ENCODE peak calls at places on chromosomes 11 and 22, in six cellular contexts. G, O, K, Q, V and I are unnamed samples.

GRCh38 chr22:37662039-37662438 is 3.5 kb downstream of the PDXP start:
- DNase-seq in V (no peak), O (no peak), Q (no peak), K (no peak), G (no peak), I (no peak)

GRCh38 chr11:112012877-112013276 is 12.3 kb upstream of the DLAT start:
- DNase-seq in Q (no peak), V (no peak), G (no peak), O (no peak), K (peak; percentile 74), I (peak; percentile 69)

GRCh38 chr11:70501026-70501901 is 102.9 kb downstream of the CTTN start:
- DNase-seq in O (no peak), G (no peak), Q (no peak), K (peak; percentile 2), V (no peak), I (no peak)

GRCh38 chr11:62559204-62559603 is 12.6 kb upstream of the AHNAK start:
- DNase-seq in K (no peak), O (no peak), V (no peak), Q (no peak), G (no peak), I (no peak)

GRCh38 chr22:27149886-27150529 is 492.6 kb downstream of the MIAT start:
- DNase-seq in G (no peak), O (no peak), V (no peak), Q (no peak), K (peak; percentile 30), I (no peak)

GRCh38 chr11:121539000-121539399 is 86.2 kb upstream of the SORL1-AS1 start:
- DNase-seq in V (no peak), K (no peak), Q (no peak), O (no peak), G (no peak), I (no peak)

GRCh38 chr11:130131957-130132850 is 27.4 kb upstream of the ST14 start:
- DNase-seq in K (peak; percentile 80), O (peak; percentile 64), G (peak; percentile 65), V (peak; percentile 87), Q (no peak), I (peak; percentile 81)

GRCh38 chr11:117424781-117425180 is 97.1 kb downstream of the CEP164 start:
- DNase-seq in G (no peak), K (peak; percentile 38), Q (no peak), O (no peak), V (peak; percentile 17), I (peak; percentile 21)

GRCh38 chr22:44523981-44524759 is 26.1 kb upstream of the RTL6 start:
- DNase-seq in G (no peak), V (no peak), Q (no peak), K (peak; percentile 97), O (no peak), I (peak; percentile 97)

GRCh38 chr22:43440103-43440387 is 28.2 kb downstream of the MPPED1 start:
- DNase-seq in Q (no peak), K (no peak), G (no peak), O (no peak), V (no peak), I (no peak)

GRCh38 chr11:31690041-31690440 is 121.1 kb downstream of the PAX6 start:
- DNase-seq in K (peak; percentile 52), V (no peak), G (no peak), O (no peak), Q (no peak), I (peak; percentile 52)

GRCh38 chr11:62140302-62141110 is 16.7 kb downstream of the INCENP start:
- DNase-seq in G (no peak), O (no peak), V (no peak), Q (no peak), K (no peak), I (no peak)

GRCh38 chr11:101128571-101129202 is 926 bp downstream of the PGR start:
- DNase-seq in O (no peak), G (no peak), K (no peak), Q (no peak), V (no peak), I (no peak)

GRCh38 chr11:1927151-1928037 is 7.9 kb downstream of the TNNT3 start:
- DNase-seq in K (no peak), V (no peak), Q (no peak), G (no peak), O (no peak), I (no peak)

GRCh38 chr11:108237058-108237481 is 14.2 kb downstream of the ATM start:
- DNase-seq in O (no peak), K (no peak), Q (no peak), V (no peak), G (no peak), I (no peak)

GRCh38 chr22:46791201-46791731 is 28.8 kb downstream of the TBC1D22A start:
- DNase-seq in K (peak; percentile 27), O (no peak), Q (no peak), V (peak; percentile 20), G (no peak), I (peak; percentile 33)

GRCh38 chr11:33387586-33387985 is 130.4 kb downstream of the HIPK3 start:
- DNase-seq in V (no peak), G (no peak), Q (no peak), K (peak; percentile 15), O (no peak), I (no peak)

GRCh38 chr22:22687638-22688500 is 43.5 kb downstream of the GGTLC2 start:
- DNase-seq in Q (no peak), G (peak; percentile 9), O (peak; percentile 39), V (peak; percentile 73), K (peak; percentile 76), I (peak; percentile 76)

GRCh38 chr11:76206327-76207081 is at the start of gene WNT11:
- DNase-seq in K (peak; percentile 44), V (peak; percentile 81), G (peak; percentile 20), O (no peak), Q (no peak), I (no peak)

DNA sequence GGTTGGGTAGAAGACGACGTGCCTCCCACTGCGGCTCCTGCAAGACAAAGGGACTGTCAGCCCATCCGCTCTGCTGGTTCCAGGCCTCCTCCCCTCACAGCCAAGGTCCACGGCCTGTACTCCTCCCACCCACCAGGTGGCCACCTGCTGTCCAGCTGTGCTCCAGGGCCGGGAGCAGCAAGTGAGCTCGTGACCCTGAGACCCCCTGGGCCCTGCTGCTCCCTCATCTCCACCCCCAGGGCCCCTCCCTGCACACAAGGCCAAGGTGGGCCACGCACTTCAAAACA is 27.4 kb downstream of the TSPAN4 start:
- DNase-seq in V (no peak), O (no peak), K (no peak), Q (no peak), G (no peak), I (no peak)
- H3K4me3 ChIP-seq in V (no peak overlapping the region), O (no peak overlapping the region), K (no peak overlapping the region), Q (no peak overlapping the region), G (no peak overlapping the region), I (no peak overlapping the region)

GRCh38 chr11:118659956-118660645 is 19.3 kb downstream of the TREH start:
- DNase-seq in G (no peak), V (peak; percentile 58), Q (no peak), O (no peak), K (no peak), I (no peak)

GRCh38 chr11:118659314-118659939 is 20.0 kb downstream of the TREH start:
- DNase-seq in K (peak; percentile 87), G (peak; percentile 58), Q (no peak), O (peak; percentile 90), V (peak; percentile 99), I (peak; percentile 80)

GRCh38 chr11:118657709-118658108 is 21.7 kb downstream of the TREH start:
- DNase-seq in Q (no peak), K (no peak), O (no peak), G (no peak), V (no peak), I (no peak)

GRCh38 chr11:118657238-118657637 is 22.2 kb downstream of the TREH start:
- DNase-seq in Q (no peak), G (no peak), O (no peak), V (no peak), K (no peak), I (no peak)

DNA sequence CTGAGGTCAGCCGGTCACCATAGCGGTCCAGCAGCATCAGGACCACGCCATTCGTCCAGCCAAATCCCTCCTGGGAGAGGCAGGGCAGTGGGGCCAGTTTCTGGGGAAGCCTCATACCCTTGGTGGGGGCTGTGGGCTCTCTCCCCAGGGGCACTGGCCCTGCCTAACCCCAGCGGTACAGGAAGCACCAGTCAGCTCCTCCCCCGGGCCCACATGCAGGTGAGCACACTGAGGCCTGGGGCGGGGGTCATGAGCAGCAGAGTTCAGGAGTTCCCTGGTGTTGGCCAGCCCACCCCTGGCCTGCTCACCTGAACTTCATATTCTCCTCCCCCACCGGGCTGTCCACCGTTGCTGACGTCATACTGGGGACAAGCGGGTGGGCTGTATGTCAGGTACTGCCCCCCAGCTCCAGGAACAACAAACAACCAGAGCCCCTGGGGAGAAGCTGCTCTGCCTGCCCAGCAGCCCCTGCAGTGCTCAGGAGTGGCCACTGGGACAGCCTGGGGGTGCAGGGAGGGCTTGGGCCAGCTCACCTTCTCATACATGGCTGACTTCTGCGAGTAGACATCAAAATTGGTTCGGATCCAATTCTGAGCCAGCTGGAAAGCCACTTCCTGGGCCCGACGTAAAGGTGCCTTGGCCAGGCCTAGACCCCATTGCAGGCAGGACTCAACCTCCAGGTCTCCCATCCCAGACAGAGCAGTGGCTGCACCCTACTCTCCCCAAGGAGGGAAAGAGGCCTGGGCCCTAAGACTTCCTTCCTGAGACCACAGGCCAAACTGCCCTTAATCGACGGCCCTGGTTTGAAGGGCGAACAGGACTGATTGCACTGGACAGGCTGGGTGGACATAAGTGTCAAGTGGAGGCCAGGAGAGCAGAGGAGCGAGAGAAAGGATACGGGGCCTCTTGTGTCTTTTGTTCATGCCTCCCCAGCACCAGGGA is 20.8 kb downstream of the TREH start:
- DNase-seq in Q (no peak), O (no peak), K (no peak), G (no peak), V (peak; percentile 59), I (no peak)
- TF ChIP-seq CTCF in Q (no peak), O (no peak), K (peak; percentile 8), G (peak; percentile 23), V (no peak), I (peak; percentile 6)

GRCh38 chr11:63839508-63840355 is 822 bp downstream of the MARK2 start:
- DNase-seq in V (no peak), Q (no peak), K (no peak), G (peak; percentile 23), O (peak; percentile 44), I (no peak)

GRCh38 chr11:63838682-63839507 is at the start of gene MARK2:
- DNase-seq in G (peak; percentile 96), V (peak; percentile 100), O (peak; percentile 98), Q (peak; percentile 97), K (peak; percentile 99), I (peak; percentile 98)

GRCh38 chr11:63837719-63838118 is 1.2 kb upstream of the MARK2 start:
- DNase-seq in K (no peak), G (no peak), V (no peak), Q (no peak), O (peak; percentile 53), I (no peak)

GRCh38 chr11:63837027-63837688 is 1.8 kb upstream of the MARK2 start:
- DNase-seq in V (peak; percentile 94), G (peak; percentile 69), Q (no peak), K (peak; percentile 81), O (peak; percentile 83), I (peak; percentile 82)

GRCh38 chr11:63838150-63838681 is 694 bp upstream of the MARK2 start:
- DNase-seq in O (no peak), G (no peak), Q (no peak), K (no peak), V (no peak), I (no peak)
- H3K4me3 ChIP-seq in O (no peak overlapping the region), G (peak overlapping the region; percentile 23), Q (peak overlapping the region; percentile 88), K (peak overlapping the region; percentile 17), V (peak overlapping the region; percentile 60), I (peak overlapping the region; percentile 43)

DNA sequence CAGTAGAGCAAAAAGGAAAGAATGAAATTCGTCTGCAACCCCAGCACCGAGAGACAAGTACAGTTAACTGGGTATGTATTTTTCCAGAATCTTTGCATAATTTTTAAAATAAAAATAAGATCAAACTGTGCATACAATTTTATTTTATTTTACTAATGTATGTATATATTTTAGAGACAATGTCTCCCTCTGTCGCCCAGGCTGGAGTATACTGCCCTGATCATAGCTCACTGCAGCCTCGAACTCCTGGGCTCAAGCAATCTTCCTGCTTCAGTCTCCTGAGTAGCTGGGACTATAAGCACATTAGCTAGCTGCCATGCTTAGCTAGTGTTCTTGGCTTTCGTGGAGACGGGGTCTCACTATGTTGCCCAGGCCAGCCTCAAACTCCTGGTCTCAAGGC is 18.8 kb upstream of the DRD2 start:
- DNase-seq in K (no peak), G (no peak), Q (no peak), V (no peak), O (no peak), I (no peak)
- TF ChIP-seq CTCF in K (peak; percentile 1), G (peak; percentile 26), Q (no peak), V (peak; percentile 11), O (no peak), I (peak; percentile 12)